ENCODE peak calls at places on chromosomes 13 and 19, in six cellular contexts. One of them, this sample, is unnamed.

GRCh38 chr13:92137519-92137918 is 739.1 kb downstream of the GPC5 start:
- DNase-seq in Panc1: no peak
- DNase-seq in K562: no peak
- DNase-seq in GM12878: no peak
- DNase-seq in breast epithelium: no peak
- DNase-seq in stomach: no peak
- DNase-seq in this sample: no peak

GRCh38 chr19:40583283-40583682 is 6.6 kb downstream of the SHKBP1 start:
- DNase-seq in K562: no peak
- DNase-seq in stomach: no peak
- DNase-seq in GM12878: no peak
- DNase-seq in Panc1: no peak
- DNase-seq in breast epithelium: no peak
- DNase-seq in this sample: no peak

GRCh38 chr19:16121967-16122366 is 10.3 kb downstream of the RAB8A start:
- DNase-seq in breast epithelium: no peak
- DNase-seq in Panc1: no peak
- DNase-seq in K562: no peak
- DNase-seq in stomach: no peak
- DNase-seq in GM12878: no peak
- DNase-seq in this sample: no peak

GRCh38 chr13:53198699-53199098 is 170.1 kb downstream of the OLFM4 start:
- DNase-seq in K562: no peak
- DNase-seq in GM12878: no peak
- DNase-seq in breast epithelium: no peak
- DNase-seq in Panc1: no peak
- DNase-seq in stomach: no peak
- DNase-seq in this sample: no peak

GRCh38 chr19:47341734-47342133 is 7.4 kb upstream of the DHX34 start:
- DNase-seq in stomach: no peak
- DNase-seq in K562: no peak
- DNase-seq in breast epithelium: no peak
- DNase-seq in GM12878: no peak
- DNase-seq in Panc1: no peak
- DNase-seq in this sample: no peak

GRCh38 chr19:16345457-16345856 is 20.8 kb downstream of the KLF2 start:
- DNase-seq in stomach: no peak
- DNase-seq in breast epithelium: no peak
- DNase-seq in K562: no peak
- DNase-seq in Panc1: no peak
- DNase-seq in GM12878: no peak
- DNase-seq in this sample: no peak

GRCh38 chr13:90414691-90415596 is 932.5 kb upstream of the MIR17HG start:
- DNase-seq in breast epithelium: no peak
- DNase-seq in stomach: no peak
- DNase-seq in Panc1: peak; percentile 1
- DNase-seq in K562: no peak
- DNase-seq in GM12878: no peak
- DNase-seq in this sample: no peak

GRCh38 chr13:75760182-75760981 is 124.3 kb downstream of the LMO7 start:
- DNase-seq in stomach: peak; percentile 85
- DNase-seq in breast epithelium: no peak
- DNase-seq in GM12878: no peak
- DNase-seq in K562: no peak
- DNase-seq in Panc1: no peak
- DNase-seq in this sample: no peak

GRCh38 chr19:6811906-6812305 is 39.4 kb downstream of the VAV1 start:
- DNase-seq in GM12878: peak; percentile 12
- DNase-seq in breast epithelium: no peak
- DNase-seq in stomach: no peak
- DNase-seq in K562: peak; percentile 79
- DNase-seq in Panc1: no peak
- DNase-seq in this sample: no peak

GRCh38 chr19:45186509-45187334 is 8.1 kb downstream of the BLOC1S3 start:
- DNase-seq in K562: peak; percentile 1
- DNase-seq in stomach: no peak
- DNase-seq in breast epithelium: no peak
- DNase-seq in Panc1: no peak
- DNase-seq in GM12878: no peak
- DNase-seq in this sample: no peak

GRCh38 chr13:40152145-40152544 is 496.7 kb downstream of the COG6 start:
- DNase-seq in GM12878: no peak
- DNase-seq in stomach: no peak
- DNase-seq in K562: no peak
- DNase-seq in Panc1: no peak
- DNase-seq in breast epithelium: no peak
- DNase-seq in this sample: no peak
- TF ChIP-seq POLR2AphosphoS5 in GM12878: no peak
- TF ChIP-seq POLR2AphosphoS5 in stomach: no peak
- TF ChIP-seq POLR2AphosphoS5 in K562: no peak
- TF ChIP-seq POLR2AphosphoS5 in Panc1: no peak
- TF ChIP-seq POLR2AphosphoS5 in breast epithelium: peak; percentile 15
- TF ChIP-seq POLR2AphosphoS5 in this sample: no peak

GRCh38 chr13:47175172-47175806 is 278.4 kb upstream of the HTR2A start:
- DNase-seq in Panc1: no peak
- DNase-seq in breast epithelium: no peak
- DNase-seq in GM12878: no peak
- DNase-seq in K562: no peak
- DNase-seq in stomach: no peak
- DNase-seq in this sample: no peak
- TF ChIP-seq POLR2AphosphoS5 in Panc1: no peak
- TF ChIP-seq POLR2AphosphoS5 in breast epithelium: no peak
- TF ChIP-seq POLR2AphosphoS5 in GM12878: no peak
- TF ChIP-seq POLR2AphosphoS5 in K562: no peak
- TF ChIP-seq POLR2AphosphoS5 in stomach: no peak
- TF ChIP-seq POLR2AphosphoS5 in this sample: no peak

DNA sequence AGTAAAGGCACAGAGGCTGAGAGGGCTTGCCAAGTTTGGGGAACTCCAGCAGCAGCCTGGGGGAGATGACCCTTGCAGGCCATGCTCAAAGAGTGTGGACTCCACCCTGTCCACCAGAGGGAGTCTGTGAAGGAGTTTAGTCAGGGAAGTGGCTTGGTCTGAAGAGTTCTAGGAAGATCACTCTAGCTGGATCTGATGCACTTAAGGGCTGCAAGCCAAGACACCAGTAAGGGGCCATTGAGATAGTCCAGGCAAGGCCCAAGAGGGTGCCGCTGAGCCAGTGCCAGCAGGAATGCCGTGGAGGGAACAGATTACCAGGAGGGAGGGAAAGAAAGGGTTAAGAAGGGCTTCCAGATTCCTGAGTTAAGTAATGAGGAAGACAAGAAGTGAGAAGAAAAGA is 68.7 kb downstream of the ZAR1L start:
- DNase-seq in K562: peak; percentile 45
- DNase-seq in Panc1: peak; percentile 13
- DNase-seq in stomach: peak; percentile 68
- DNase-seq in breast epithelium: no peak
- DNase-seq in GM12878: no peak
- DNase-seq in this sample: peak; percentile 17
- TF ChIP-seq POLR2AphosphoS5 in K562: no peak
- TF ChIP-seq POLR2AphosphoS5 in Panc1: no peak
- TF ChIP-seq POLR2AphosphoS5 in stomach: no peak
- TF ChIP-seq POLR2AphosphoS5 in breast epithelium: no peak
- TF ChIP-seq POLR2AphosphoS5 in GM12878: no peak
- TF ChIP-seq POLR2AphosphoS5 in this sample: no peak

GRCh38 chr19:58020985-58021384 is 12.8 kb upstream of the ZSCAN1 start:
- DNase-seq in stomach: no peak
- DNase-seq in breast epithelium: peak; percentile 22
- DNase-seq in Panc1: no peak
- DNase-seq in GM12878: no peak
- DNase-seq in K562: no peak
- DNase-seq in this sample: no peak

GRCh38 chr19:58024661-58025060 is 9.2 kb upstream of the ZSCAN1 start:
- DNase-seq in K562: no peak
- DNase-seq in stomach: no peak
- DNase-seq in breast epithelium: no peak
- DNase-seq in Panc1: no peak
- DNase-seq in GM12878: no peak
- DNase-seq in this sample: no peak

GRCh38 chr19:58022283-58022660 is 11.6 kb upstream of the ZSCAN1 start:
- DNase-seq in stomach: no peak
- DNase-seq in GM12878: no peak
- DNase-seq in breast epithelium: no peak
- DNase-seq in K562: no peak
- DNase-seq in Panc1: no peak
- DNase-seq in this sample: no peak

GRCh38 chr19:58020129-58020528 is 13.7 kb upstream of the ZSCAN1 start:
- DNase-seq in stomach: no peak
- DNase-seq in GM12878: no peak
- DNase-seq in K562: no peak
- DNase-seq in breast epithelium: no peak
- DNase-seq in Panc1: no peak
- DNase-seq in this sample: no peak

GRCh38 chr19:58021541-58022282 is 12.1 kb upstream of the ZSCAN1 start:
- DNase-seq in breast epithelium: peak; percentile 38
- DNase-seq in stomach: no peak
- DNase-seq in Panc1: no peak
- DNase-seq in K562: peak; percentile 59
- DNase-seq in GM12878: no peak
- DNase-seq in this sample: no peak
- TF ChIP-seq POLR2AphosphoS5 in breast epithelium: no peak
- TF ChIP-seq POLR2AphosphoS5 in stomach: no peak
- TF ChIP-seq POLR2AphosphoS5 in Panc1: no peak
- TF ChIP-seq POLR2AphosphoS5 in K562: no peak
- TF ChIP-seq POLR2AphosphoS5 in GM12878: no peak
- TF ChIP-seq POLR2AphosphoS5 in this sample: no peak

DNA sequence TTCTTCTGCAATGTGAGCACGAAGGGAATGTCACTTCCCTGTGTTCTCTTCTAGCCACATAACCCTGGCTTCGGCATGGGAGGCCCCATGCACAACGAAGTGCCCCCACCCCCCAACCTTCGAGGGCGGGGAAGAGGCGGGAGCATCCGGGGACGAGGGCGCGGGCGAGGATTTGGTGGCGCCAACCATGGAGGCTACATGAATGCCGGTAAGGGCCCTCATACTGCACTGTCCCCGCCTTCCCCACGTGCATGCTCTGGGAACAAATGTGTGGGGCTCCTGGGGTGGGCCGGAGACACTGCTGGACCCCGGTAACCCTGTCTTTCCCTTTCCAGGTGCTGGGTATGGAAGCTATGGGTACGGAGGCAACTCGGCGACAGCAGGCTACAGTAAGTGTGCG is 17.7 kb upstream of the QTRT1 start:
- DNase-seq in GM12878: no peak
- DNase-seq in Panc1: no peak
- DNase-seq in K562: no peak
- DNase-seq in stomach: no peak
- DNase-seq in breast epithelium: no peak
- DNase-seq in this sample: no peak
- TF ChIP-seq POLR2AphosphoS5 in GM12878: peak; percentile 9
- TF ChIP-seq POLR2AphosphoS5 in Panc1: no peak
- TF ChIP-seq POLR2AphosphoS5 in K562: peak; percentile 25
- TF ChIP-seq POLR2AphosphoS5 in stomach: no peak
- TF ChIP-seq POLR2AphosphoS5 in breast epithelium: no peak
- TF ChIP-seq POLR2AphosphoS5 in this sample: no peak

GRCh38 chr19:18435185-18435841 is 2.6 kb downstream of the ISYNA1 start:
- DNase-seq in stomach: no peak
- DNase-seq in Panc1: no peak
- DNase-seq in GM12878: no peak
- DNase-seq in breast epithelium: no peak
- DNase-seq in K562: no peak
- DNase-seq in this sample: no peak

GRCh38 chr19:18437481-18438330 is at the start of gene ISYNA1:
- DNase-seq in GM12878: no peak
- DNase-seq in K562: peak; percentile 84
- DNase-seq in Panc1: no peak
- DNase-seq in stomach: peak; percentile 62
- DNase-seq in breast epithelium: no peak
- DNase-seq in this sample: no peak

GRCh38 chr19:18435848-18436631 is 1.9 kb downstream of the ISYNA1 start:
- DNase-seq in K562: no peak
- DNase-seq in Panc1: no peak
- DNase-seq in GM12878: no peak
- DNase-seq in stomach: no peak
- DNase-seq in breast epithelium: no peak
- DNase-seq in this sample: no peak

GRCh38 chr19:18438331-18439024 is 545 bp upstream of the ISYNA1 start:
- DNase-seq in GM12878: no peak
- DNase-seq in breast epithelium: no peak
- DNase-seq in Panc1: no peak
- DNase-seq in stomach: no peak
- DNase-seq in K562: peak; percentile 74
- DNase-seq in this sample: no peak

DNA sequence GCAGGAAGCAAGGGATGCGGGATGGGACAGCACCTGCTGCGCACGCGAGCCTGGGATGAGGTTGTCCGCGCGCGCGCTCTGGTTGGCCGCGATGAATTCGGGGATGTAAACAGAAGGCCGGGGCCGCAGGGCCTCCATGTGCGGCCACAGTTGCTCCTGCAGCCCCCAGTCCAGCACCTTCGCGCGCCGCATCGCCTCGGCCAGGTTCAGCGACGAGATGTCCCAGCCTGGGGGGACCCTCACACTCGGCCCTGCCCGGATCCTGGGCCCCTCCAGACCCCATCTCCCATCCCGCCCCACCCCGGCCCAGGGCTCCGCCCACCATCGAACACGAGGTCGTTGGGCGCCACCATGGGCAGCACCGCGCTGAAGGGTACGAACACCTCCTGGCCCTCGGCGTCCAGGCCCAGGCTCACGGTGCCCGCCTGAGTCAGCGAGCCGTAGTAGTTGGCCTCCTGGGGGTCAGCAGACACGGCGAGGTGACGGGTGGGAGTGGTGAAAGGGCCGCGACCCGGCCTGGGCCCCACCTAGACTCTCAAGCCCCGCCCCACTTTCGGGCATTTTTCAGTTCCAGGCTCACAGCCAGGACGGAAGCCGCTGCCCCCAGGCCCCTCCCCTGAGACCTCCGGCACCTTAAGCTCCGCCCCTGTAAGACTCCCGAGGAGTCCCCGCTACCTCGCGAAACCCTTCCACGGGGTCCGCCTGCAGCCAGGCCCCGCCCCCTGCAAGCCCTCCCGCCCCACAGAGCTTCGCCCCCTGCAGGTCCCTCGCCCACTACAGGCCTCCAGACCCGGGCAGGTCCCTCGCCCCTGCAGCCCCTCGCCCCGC is 1.1 kb downstream of the ISYNA1 start:
- DNase-seq in breast epithelium: no peak
- DNase-seq in K562: peak; percentile 83
- DNase-seq in GM12878: no peak
- DNase-seq in Panc1: no peak
- DNase-seq in stomach: peak; percentile 75
- DNase-seq in this sample: peak; percentile 91
- TF ChIP-seq POLR2AphosphoS5 in breast epithelium: no peak
- TF ChIP-seq POLR2AphosphoS5 in K562: peak; percentile 26
- TF ChIP-seq POLR2AphosphoS5 in GM12878: no peak
- TF ChIP-seq POLR2AphosphoS5 in Panc1: peak; percentile 61
- TF ChIP-seq POLR2AphosphoS5 in stomach: no peak
- TF ChIP-seq POLR2AphosphoS5 in this sample: no peak

This sample was measured in GM12891.